ENCODE peak calls at places on chromosomes 1 and 21, in six cellular contexts. P, W, I, F, D and O are unnamed samples.

GRCh38 chr1:116854294-116854693 is 55.4 kb upstream of the PTGFRN start:
- DNase-seq in P (no peak), W (no peak), I (no peak), F (no peak), D (no peak), O (no peak)

GRCh38 chr1:145977486-145978476 is 13.3 kb downstream of the POLR3GL start:
- DNase-seq in P (peak), W (peak), I (peak), F (peak), D (peak), O (peak)

GRCh38 chr1:91997607-91998195 is 32.1 kb upstream of the EPHX4 start:
- DNase-seq in P (peak), W (no peak), I (peak), F (no peak), D (peak), O (no peak)

GRCh38 chr1:205961970-205962820 is 18.9 kb upstream of the SLC26A9 start:
- DNase-seq in P (peak), W (no peak), I (peak), F (no peak), D (peak), O (no peak)

GRCh38 chr1:208158640-208159541 is 85.3 kb downstream of the PLXNA2 start:
- DNase-seq in P (peak), W (no peak), I (no peak), F (no peak), D (no peak), O (no peak)

GRCh38 chr1:5659606-5660005 is 332.6 kb downstream of the NPHP4 start:
- DNase-seq in P (no peak), W (no peak), I (no peak), F (no peak), D (no peak), O (no peak)

GRCh38 chr1:223135176-223135575 is 7.9 kb downstream of the TLR5 start:
- DNase-seq in P (no peak), W (no peak), I (no peak), F (peak), D (peak), O (no peak)

GRCh38 chr1:170864784-170865538 is 70.4 kb upstream of the MROH9 start:
- DNase-seq in P (no peak), W (no peak), I (no peak), F (no peak), D (no peak), O (no peak)

GRCh38 chr21:38400195-38400695 is 98.0 kb downstream of the ERG start:
- DNase-seq in P (no peak), W (no peak), I (no peak), F (no peak), D (no peak), O (no peak)

GRCh38 chr21:41947596-41948403 is 6.0 kb downstream of the C2CD2 start:
- DNase-seq in P (peak), W (no peak), I (no peak), F (no peak), D (no peak), O (no peak)

GRCh38 chr1:217270121-217270520 is 360.8 kb downstream of the GPATCH2 start:
- DNase-seq in P (no peak), W (no peak), I (no peak), F (no peak), D (no peak), O (no peak)

GRCh38 chr21:24868117-24868516 is 739.2 kb downstream of the MRPL39 start:
- DNase-seq in P (no peak), W (no peak), I (no peak), F (no peak), D (no peak), O (no peak)

GRCh38 chr1:41895552-41895951 is 23.2 kb downstream of the HIVEP3 start:
- DNase-seq in P (no peak), W (no peak), I (no peak), F (no peak), D (no peak), O (no peak)

GRCh38 chr1:3529099-3529729 is 74.7 kb downstream of the ARHGEF16 start:
- DNase-seq in P (no peak), W (no peak), I (peak), F (no peak), D (peak), O (peak)

GRCh38 chr1:55893155-55893554 is 678.0 kb upstream of the USP24 start:
- DNase-seq in P (peak), W (no peak), I (no peak), F (no peak), D (no peak), O (no peak)

GRCh38 chr1:222918746-222919477 is 104.1 kb downstream of the DISP1 start:
- DNase-seq in P (no peak), W (no peak), I (peak), F (no peak), D (no peak), O (no peak)

GRCh38 chr21:29347274-29347681 is 48.6 kb downstream of the BACH1 start:
- DNase-seq in P (no peak), W (no peak), I (no peak), F (no peak), D (no peak), O (no peak)

GRCh38 chr21:29987762-29988161 is 48.0 kb upstream of the GRIK1 start:
- DNase-seq in P (no peak), W (no peak), I (no peak), F (no peak), D (no peak), O (no peak)

GRCh38 chr1:41994195-41994894 is 75.6 kb upstream of the HIVEP3 start:
- DNase-seq in P (no peak), W (no peak), I (no peak), F (no peak), D (no peak), O (no peak)

GRCh38 chr1:6148497-6149241 is 31.5 kb downstream of the CHD5 start:
- DNase-seq in P (peak), W (no peak), I (peak), F (no peak), D (peak), O (no peak)

GRCh38 chr1:208431721-208432120 is 187.5 kb upstream of the PLXNA2 start:
- DNase-seq in P (no peak), W (no peak), I (no peak), F (no peak), D (no peak), O (no peak)

GRCh38 chr1:15332952-15333715 is 76.6 kb upstream of the EFHD2 start:
- DNase-seq in P (no peak), W (no peak), I (no peak), F (no peak), D (no peak), O (no peak)

GRCh38 chr1:9903801-9904527 is 6.1 kb downstream of the CTNNBIP1 start:
- DNase-seq in P (no peak), W (no peak), I (no peak), F (no peak), D (no peak), O (no peak)

GRCh38 chr1:147849097-147849873 is 53.3 kb upstream of the GJA8 start:
- DNase-seq in P (peak), W (no peak), I (no peak), F (no peak), D (no peak), O (no peak)

GRCh38 chr1:230869499-230869898 is 1.2 kb upstream of the C1orf198 start:
- DNase-seq in P (no peak), W (no peak), I (no peak), F (no peak), D (no peak), O (no peak)

GRCh38 chr1:201291917-201292316 is 8.6 kb downstream of the PKP1 start:
- DNase-seq in P (no peak), W (no peak), I (no peak), F (no peak), D (no peak), O (no peak)

GRCh38 chr1:74767490-74767889 is 34.5 kb downstream of the TYW3 start:
- DNase-seq in P (no peak), W (no peak), I (peak), F (no peak), D (no peak), O (no peak)

GRCh38 chr1:119475866-119476439 is 31.1 kb upstream of the HSD3B1 start:
- DNase-seq in P (peak), W (peak), I (peak), F (no peak), D (peak), O (peak)

GRCh38 chr21:41766883-41767605 is at the start of gene RIPK4:
- DNase-seq in P (no peak), W (no peak), I (peak), F (no peak), D (peak), O (peak)

GRCh38 chr1:245197121-245197520 is 42.3 kb downstream of the KIF26B start:
- DNase-seq in P (no peak), W (no peak), I (no peak), F (no peak), D (no peak), O (no peak)

GRCh38 chr1:70459502-70460225 is 48.6 kb downstream of the CTH start:
- DNase-seq in P (no peak), W (no peak), I (no peak), F (no peak), D (no peak), O (no peak)

GRCh38 chr1:24865168-24865567 is 64.9 kb downstream of the RUNX3 start:
- DNase-seq in P (no peak), W (no peak), I (no peak), F (no peak), D (no peak), O (no peak)

GRCh38 chr1:60903591-60903990 is 178.8 kb upstream of the NFIA start:
- DNase-seq in P (no peak), W (no peak), I (no peak), F (peak), D (no peak), O (peak)

GRCh38 chr1:20472860-20473711 is 12.9 kb downstream of the CAMK2N1 start:
- DNase-seq in P (peak), W (no peak), I (peak), F (peak), D (no peak), O (no peak)

GRCh38 chr21:45004481-45005263 is 64.8 kb downstream of the SLX9 start:
- DNase-seq in P (peak), W (no peak), I (no peak), F (peak), D (no peak), O (no peak)

GRCh38 chr1:147822292-147822691 is 61.9 kb upstream of the GJA5 start:
- DNase-seq in P (peak), W (no peak), I (no peak), F (no peak), D (no peak), O (no peak)

GRCh38 chr1:210937846-210938245 is 196.1 kb downstream of the KCNH1 start:
- DNase-seq in P (no peak), W (no peak), I (no peak), F (no peak), D (no peak), O (no peak)

GRCh38 chr1:77468556-77468955 is 186.7 kb downstream of the AK5 start:
- DNase-seq in P (no peak), W (no peak), I (no peak), F (no peak), D (no peak), O (no peak)

GRCh38 chr1:77467741-77468140 is 185.9 kb downstream of the AK5 start:
- DNase-seq in P (no peak), W (no peak), I (no peak), F (no peak), D (no peak), O (no peak)

GRCh38 chr1:77465139-77465538 is 183.3 kb downstream of the AK5 start:
- DNase-seq in P (no peak), W (no peak), I (no peak), F (no peak), D (no peak), O (no peak)

GRCh38 chr1:77467196-77467595 is 185.4 kb downstream of the AK5 start:
- DNase-seq in P (no peak), W (no peak), I (no peak), F (no peak), D (no peak), O (no peak)

GRCh38 chr1:77465922-77466321 is 184.1 kb downstream of the AK5 start:
- DNase-seq in P (no peak), W (no peak), I (no peak), F (no peak), D (no peak), O (no peak)
- H3K27ac ChIP-seq in P (no peak), W (no peak), I (no peak), F (no peak), D (no peak), O (no peak)

DNA sequence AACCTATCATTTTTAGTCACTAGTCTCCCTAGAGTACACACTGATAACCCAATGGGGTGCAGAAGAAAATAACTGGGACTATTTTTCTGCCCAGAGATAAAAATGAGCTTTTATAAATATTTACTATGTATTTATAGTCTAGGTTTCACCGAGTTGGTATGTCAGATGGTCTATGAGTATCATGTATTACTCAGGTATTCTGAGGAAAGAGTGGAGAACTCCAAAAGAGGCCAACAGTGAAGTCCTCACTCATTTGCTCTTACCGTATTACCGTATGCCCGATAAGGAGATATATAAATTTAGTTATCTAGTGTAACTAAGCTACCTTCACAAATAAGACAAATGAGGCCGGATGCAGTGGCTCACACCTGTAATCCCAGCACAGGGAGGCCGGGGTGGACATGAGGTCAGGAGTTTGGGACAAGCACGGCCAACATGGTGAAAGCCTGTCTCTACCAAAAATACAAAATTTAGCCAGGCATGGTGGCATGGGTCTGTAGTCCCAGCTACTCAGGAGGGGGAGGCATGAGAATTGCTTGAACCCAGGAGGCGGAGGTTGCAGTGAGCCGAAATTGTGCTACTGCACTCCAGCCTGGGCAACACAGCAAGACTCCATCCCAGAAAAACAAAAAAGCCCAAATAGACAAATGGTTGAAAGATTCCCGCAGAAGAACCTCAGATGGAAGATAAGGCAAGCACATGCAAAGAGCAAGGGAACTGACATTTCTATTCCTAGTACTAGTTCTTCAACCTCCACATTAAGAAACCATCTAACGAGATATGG is 15.6 kb downstream of the CSDE1 start:
- DNase-seq in P (no peak), W (no peak), I (no peak), F (no peak), D (no peak), O (no peak)
- TF ChIP-seq POLR2A in P (no peak), W (no peak), I (no peak), F (no peak), D (no peak), O (no peak)

GRCh38 chr1:7220712-7221252 is 435.5 kb downstream of the CAMTA1 start:
- DNase-seq in P (no peak), W (no peak), I (no peak), F (no peak), D (no peak), O (no peak)

GRCh38 chr1:7222616-7223015 is 437.4 kb downstream of the CAMTA1 start:
- DNase-seq in P (no peak), W (no peak), I (no peak), F (no peak), D (no peak), O (no peak)

GRCh38 chr1:7218210-7218832 is 433.1 kb downstream of the CAMTA1 start:
- DNase-seq in P (peak), W (no peak), I (peak), F (no peak), D (no peak), O (no peak)

GRCh38 chr1:7221823-7222462 is 436.7 kb downstream of the CAMTA1 start:
- DNase-seq in P (no peak), W (no peak), I (no peak), F (no peak), D (no peak), O (no peak)

GRCh38 chr1:7220007-7220406 is 434.8 kb downstream of the CAMTA1 start:
- DNase-seq in P (no peak), W (no peak), I (no peak), F (no peak), D (no peak), O (no peak)
- H3K27ac ChIP-seq in P (no peak), W (no peak), I (no peak), F (no peak), D (no peak), O (no peak)

GRCh38 chr1:1157426-1157913 is 16.2 kb upstream of the TTLL10 start:
- DNase-seq in P (peak), W (peak), I (peak), F (peak), D (peak), O (peak)
- TF ChIP-seq POLR2A in P (peak), W (no peak), I (no peak), F (peak), D (peak), O (peak)

GRCh38 chr1:109613396-109614147 is 5.8 kb downstream of the GNAT2 start:
- DNase-seq in P (peak), W (no peak), I (no peak), F (no peak), D (no peak), O (no peak)
- H3K27ac ChIP-seq in P (peak), W (no peak), I (no peak), F (no peak), D (no peak), O (no peak)

GRCh38 chr1:31072304-31072746 is 6.8 kb upstream of the PUM1 start:
- DNase-seq in P (no peak), W (no peak), I (no peak), F (no peak), D (no peak), O (no peak)
- TF ChIP-seq POLR2A in P (no peak), W (no peak), I (no peak), F (no peak), D (no peak), O (no peak)